ENCODE peak calls at places on chromosomes 1 and 21, in ten cellular contexts. Q is MV-4-11; P is iris pigment epithelial cell; L is astrocyte of the spinal cord; G is cardiac fibroblast; E is AG10803; X is AG04450; V is psoas muscle; N is CD8-positive, alpha-beta memory T cell; J is MM.1S. C is an unnamed sample.

GRCh38 chr1:111739984-111740765 is 980 bp upstream of the INKA2 start:
- DNase-seq in P (peak), J (peak), Q (no peak), V (peak), X (no peak), L (peak), N (no peak), E (peak), G (peak), C (no peak)

GRCh38 chr1:167676205-167676915 is 45.4 kb upstream of the MPZL1 start:
- DNase-seq in E (no peak), X (no peak), G (no peak), P (no peak), Q (no peak), N (no peak), L (no peak), V (no peak), J (no peak), C (no peak)

GRCh38 chr1:59057211-59057694 is 239.6 kb upstream of the FGGY start:
- DNase-seq in X (peak), Q (peak), E (peak), V (peak), P (peak), G (peak), L (peak), N (no peak), J (no peak), C (no peak)

GRCh38 chr1:237863234-237863633 is 27.5 kb downstream of the ZP4 start:
- DNase-seq in X (no peak), Q (no peak), E (no peak), P (no peak), G (no peak), N (no peak), J (no peak), L (no peak), V (no peak), C (no peak)

GRCh38 chr1:46097149-46097472 is 35.3 kb downstream of the PIK3R3 start:
- DNase-seq in G (no peak), E (no peak), V (no peak), L (no peak), J (no peak), Q (no peak), N (no peak), P (no peak), X (no peak), C (no peak)

GRCh38 chr1:228781161-228781771 is 46.0 kb downstream of the RHOU start:
- DNase-seq in P (peak), N (no peak), Q (no peak), G (peak), X (no peak), E (peak), J (no peak), V (no peak), L (peak), C (no peak)

GRCh38 chr1:99525313-99525712 is 120.6 kb upstream of the PALMD start:
- DNase-seq in V (no peak), E (peak), Q (no peak), L (no peak), P (no peak), G (peak), X (no peak), N (no peak), J (no peak), C (no peak)

GRCh38 chr1:1047407-1047806 is 26.7 kb downstream of the RNF223 start:
- DNase-seq in Q (no peak), E (no peak), G (no peak), X (no peak), V (no peak), L (no peak), N (no peak), P (no peak), J (no peak), C (no peak)

GRCh38 chr1:232317336-232317735 is 312.6 kb downstream of the SIPA1L2 start:
- DNase-seq in X (no peak), G (no peak), N (no peak), L (no peak), V (no peak), P (no peak), E (no peak), Q (no peak), J (no peak), C (no peak)

GRCh38 chr1:66693856-66694255 is 58.4 kb upstream of the DYNLT5 start:
- DNase-seq in L (no peak), P (no peak), N (no peak), Q (no peak), G (no peak), V (no peak), J (no peak), E (no peak), X (no peak), C (no peak)

GRCh38 chr1:99599678-99600175 is 46.2 kb upstream of the PALMD start:
- DNase-seq in E (peak), L (peak), X (peak), G (peak), V (peak), J (no peak), Q (no peak), P (peak), N (no peak), C (no peak)

GRCh38 chr21:28256420-28256831 is 736.3 kb downstream of the LTN1 start:
- DNase-seq in X (no peak), N (no peak), L (no peak), E (peak), P (peak), V (no peak), Q (no peak), J (no peak), G (peak), C (no peak)

GRCh38 chr1:100074604-100075395 is 57.9 kb downstream of the SASS6 start:
- DNase-seq in G (peak), L (no peak), J (no peak), P (peak), Q (no peak), V (no peak), X (no peak), E (no peak), N (no peak), C (no peak)

C was measured in T follicular helper cell.